ENCODE peak calls at places on chromosomes 3 and 15, in ten cellular contexts. Y, S, V, Z, U, R, Q, D, K and J are unnamed samples.

GRCh38 chr15:68479870-68480269 is 47.9 kb upstream of the ITGA11 start:
- DNase-seq in S (no peak), Y (no peak), Z (no peak), V (no peak), U (peak; percentile 64), D (no peak), R (no peak), Q (no peak), K (no peak), J (peak; percentile 30)

GRCh38 chr3:72960812-72961518 is 35.6 kb upstream of the PPP4R2 start:
- DNase-seq in S (peak; percentile 4), Y (peak; percentile 92), U (peak; percentile 53), D (no peak), V (no peak), Q (peak; percentile 85), K (no peak), Z (no peak), R (no peak), J (peak; percentile 96)

GRCh38 chr3:189845069-189845468 is 213.9 kb downstream of the TP63 start:
- DNase-seq in R (no peak), U (no peak), Y (no peak), D (no peak), S (no peak), Z (no peak), V (no peak), K (no peak), Q (no peak), J (no peak)

GRCh38 chr15:48617619-48618018 is 27.9 kb downstream of the FBN1 start:
- DNase-seq in R (no peak), Q (peak; percentile 95), D (no peak), S (no peak), Y (peak; percentile 96), V (no peak), K (no peak), Z (no peak), U (peak; percentile 86), J (peak; percentile 94)

GRCh38 chr3:16606398-16606797 is 1.2 kb upstream of the DAZL start:
- DNase-seq in K (no peak), Q (no peak), R (no peak), D (no peak), Z (no peak), U (peak; percentile 42), V (no peak), S (no peak), Y (no peak), J (no peak)

GRCh38 chr3:58683001-58683845 is 16.6 kb upstream of the FAM3D start:
- DNase-seq in K (peak; percentile 23), D (no peak), U (peak; percentile 58), Z (no peak), Y (no peak), S (no peak), Q (peak; percentile 39), V (no peak), R (no peak), J (peak; percentile 56)

GRCh38 chr15:95590533-95591044 is 739.9 kb upstream of the NR2F2 start:
- DNase-seq in K (no peak), V (no peak), Q (peak; percentile 79), Z (no peak), S (no peak), R (no peak), Y (peak; percentile 76), U (no peak), D (no peak), J (peak; percentile 48)

GRCh38 chr15:67927501-67928156 is 87.8 kb upstream of the RNU6-1 start:
- DNase-seq in V (no peak), Z (no peak), Y (peak; percentile 97), U (peak; percentile 95), S (no peak), Q (peak; percentile 88), K (peak; percentile 35), R (no peak), D (no peak), J (peak; percentile 89)

GRCh38 chr3:59654120-59654952 is 604.5 kb upstream of the CFAP20DC start:
- DNase-seq in Z (no peak), K (no peak), S (peak; percentile 3), U (no peak), D (no peak), R (no peak), V (no peak), Y (peak; percentile 15), Q (peak; percentile 15), J (no peak)

GRCh38 chr15:59762558-59762957 is 73.4 kb upstream of the BNIP2 start:
- DNase-seq in D (no peak), V (no peak), Y (no peak), R (no peak), Z (no peak), Q (no peak), U (no peak), S (no peak), K (no peak), J (no peak)

GRCh38 chr3:115825046-115825445 is 201.7 kb downstream of the GAP43 start:
- DNase-seq in D (no peak), R (no peak), U (peak; percentile 78), S (no peak), Q (no peak), K (no peak), Z (no peak), V (no peak), Y (peak; percentile 78), J (no peak)

GRCh38 chr3:61561374-61562041 is at the start of gene PTPRG:
- DNase-seq in Q (peak; percentile 96), Z (peak; percentile 63), Y (peak; percentile 97), U (peak; percentile 98), K (peak; percentile 76), S (peak; percentile 63), V (peak; percentile 83), R (peak; percentile 73), D (peak; percentile 96), J (peak; percentile 93)

GRCh38 chr3:13544293-13544831 is 4.6 kb upstream of the FBLN2 start:
- DNase-seq in Y (peak; percentile 91), Z (no peak), R (no peak), U (peak; percentile 70), Q (peak; percentile 69), S (no peak), K (peak; percentile 79), D (no peak), V (no peak), J (peak; percentile 77)

GRCh38 chr15:76310470-76311070 is 699 bp downstream of the ETFA start:
- DNase-seq in Q (no peak), R (no peak), D (peak; percentile 36), S (no peak), V (peak; percentile 37), K (peak; percentile 12), Y (no peak), Z (no peak), U (peak; percentile 55), J (peak; percentile 67)

GRCh38 chr15:93420050-93420452 is 331.0 kb upstream of the RGMA start:
- DNase-seq in Z (no peak), Y (no peak), K (no peak), V (no peak), U (no peak), D (no peak), Q (no peak), S (no peak), R (no peak), J (no peak)